ENCODE peak calls at places on chromosomes 11 and 22, in five cellular contexts. X, D, C, Z and M are unnamed samples.

GRCh38 chr11:17979770-17980371 is 33.0 kb downstream of the SERGEF start:
- DNase-seq in Z (no peak), X (peak; percentile 40), C (no peak), D (peak; percentile 23), M (peak; percentile 38)

GRCh38 chr11:10885703-10886363 is 28.0 kb upstream of the ZBED5 start:
- DNase-seq in Z (peak; percentile 52), X (no peak), C (no peak), D (no peak), M (peak; percentile 86)

GRCh38 chr11:117923275-117923674 is 5.9 kb downstream of the TMPRSS13 start:
- DNase-seq in C (no peak), Z (no peak), D (no peak), X (no peak), M (no peak)

GRCh38 chr11:95108671-95109551 is 19.3 kb downstream of the ENDOD1 start:
- DNase-seq in X (peak; percentile 18), C (no peak), Z (peak; percentile 64), D (no peak), M (no peak)

GRCh38 chr22:27982106-27982505 is 63.0 kb upstream of the PITPNB start:
- DNase-seq in C (no peak), Z (no peak), X (no peak), D (no peak), M (no peak)

GRCh38 chr22:44311855-44312170 is 938 bp downstream of the SHISAL1 start:
- DNase-seq in X (peak; percentile 79), Z (peak; percentile 77), C (no peak), D (no peak), M (no peak)

GRCh38 chr11:22192289-22192641 is 620 bp upstream of the ANO5 start:
- DNase-seq in C (no peak), Z (peak; percentile 0), D (peak; percentile 57), X (no peak), M (no peak)

GRCh38 chr11:82969811-82970210 is 68.3 kb downstream of the DDIAS start:
- DNase-seq in Z (no peak), C (no peak), D (no peak), X (no peak), M (no peak)

GRCh38 chr11:68213135-68213515 is at the start of gene KMT5B:
- DNase-seq in Z (no peak), D (peak; percentile 63), X (no peak), C (peak; percentile 83), M (peak; percentile 85)

GRCh38 chr22:42332089-42332488 is 61.6 kb upstream of the TCF20 start:
- DNase-seq in X (no peak), C (no peak), Z (no peak), D (no peak), M (no peak)

GRCh38 chr11:27512238-27512637 is 5.7 kb upstream of the LIN7C start:
- DNase-seq in X (no peak), D (no peak), C (no peak), Z (no peak), M (no peak)

GRCh38 chr11:107696140-107696539 is 15.7 kb downstream of the SLN start:
- DNase-seq in C (no peak), X (peak; percentile 85), Z (peak; percentile 97), D (no peak), M (peak; percentile 92)

GRCh38 chr11:2367266-2368160 is 9.6 kb upstream of the CD81 start:
- DNase-seq in D (no peak), Z (no peak), C (no peak), X (no peak), M (no peak)

GRCh38 chr11:102318469-102318868 is 1.2 kb downstream of the BIRC3 start:
- DNase-seq in Z (peak; percentile 20), C (no peak), D (no peak), X (peak; percentile 30), M (no peak)

GRCh38 chr22:30732426-30732825 is 37.8 kb downstream of the OSBP2 start:
- DNase-seq in C (no peak), Z (no peak), D (no peak), X (no peak), M (no peak)

GRCh38 chr11:59188954-59189353 is 17.0 kb downstream of the DTX4 start:
- DNase-seq in X (no peak), D (no peak), Z (peak; percentile 9), C (no peak), M (no peak)

GRCh38 chr11:33773399-33774355 is 643 bp downstream of the FBXO3 start:
- DNase-seq in C (no peak), D (peak; percentile 29), Z (peak; percentile 25), X (peak; percentile 38), M (peak; percentile 38)

GRCh38 chr11:77068461-77069335 is 1.9 kb downstream of the CAPN5 start:
- DNase-seq in D (no peak), C (peak; percentile 40), Z (no peak), X (no peak), M (no peak)

GRCh38 chr11:124793466-124794278 is 6.5 kb downstream of the MSANTD2 start:
- DNase-seq in D (peak; percentile 54), C (no peak), Z (peak; percentile 35), X (peak; percentile 63), M (peak; percentile 69)

GRCh38 chr11:69497221-69497787 is 15.8 kb downstream of the LINC01488 start:
- DNase-seq in X (peak; percentile 55), C (peak; percentile 86), D (no peak), Z (peak; percentile 99), M (peak; percentile 96)

GRCh38 chr11:17613983-17614382 is 66.9 kb downstream of the OTOG start:
- DNase-seq in Z (no peak), D (no peak), X (no peak), C (no peak), M (no peak)

GRCh38 chr22:35913925-35914324 is 114.7 kb downstream of the RBFOX2 start:
- DNase-seq in X (no peak), C (no peak), Z (no peak), D (no peak), M (no peak)

GRCh38 chr22:35912668-35913067 is 116.0 kb downstream of the RBFOX2 start:
- DNase-seq in C (no peak), D (no peak), Z (no peak), X (no peak), M (no peak)

GRCh38 chr22:35915477-35916013 is 113.1 kb downstream of the RBFOX2 start:
- DNase-seq in D (no peak), Z (peak; percentile 79), C (no peak), X (peak; percentile 79), M (peak; percentile 68)

GRCh38 chr22:35914357-35914664 is 114.3 kb downstream of the RBFOX2 start:
- DNase-seq in D (no peak), C (no peak), Z (no peak), X (no peak), M (no peak)

GRCh38 chr22:35914665-35915476 is 113.8 kb downstream of the RBFOX2 start:
- DNase-seq in D (peak; percentile 83), X (peak; percentile 91), Z (peak; percentile 90), C (no peak), M (peak; percentile 93)
- H3K4me3 ChIP-seq in D (peak overlapping the region; percentile 22), X (peak overlapping the region; percentile 29), Z (peak overlapping the region; percentile 33), C (peak overlapping the region; percentile 56), M (peak overlapping the region; percentile 47)

GRCh38 chr11:75536786-75537629 is 11.3 kb upstream of the GDPD5 start:
- DNase-seq in Z (peak; percentile 50), X (peak; percentile 84), C (no peak), D (no peak), M (no peak)
- TF ChIP-seq CTCF in Z (no peak), X (no peak), C (no peak), D (no peak), M (no peak)

GRCh38 chr22:41152902-41153301 is 52.2 kb upstream of the L3MBTL2 start:
- DNase-seq in D (no peak), C (no peak), Z (no peak), X (no peak), M (no peak)

GRCh38 chr22:41157083-41157482 is 48.0 kb upstream of the L3MBTL2 start:
- DNase-seq in X (no peak), D (no peak), Z (no peak), C (no peak), M (no peak)
- H3K4me3 ChIP-seq in X (no peak overlapping the region), D (no peak overlapping the region), Z (no peak overlapping the region), C (no peak overlapping the region), M (no peak overlapping the region)

GRCh38 chr11:31643831-31644230 is 134.3 kb downstream of the ELP4 start:
- DNase-seq in Z (peak; percentile 81), D (no peak), X (peak; percentile 53), C (no peak), M (peak; percentile 19)

GRCh38 chr11:31640611-31641010 is 131.0 kb downstream of the ELP4 start:
- DNase-seq in X (no peak), D (no peak), Z (no peak), C (no peak), M (no peak)

GRCh38 chr11:31645747-31646146 is 136.2 kb downstream of the ELP4 start:
- DNase-seq in C (no peak), Z (peak; percentile 95), X (peak; percentile 88), D (no peak), M (peak; percentile 90)

GRCh38 chr11:31636983-31637382 is 127.4 kb downstream of the ELP4 start:
- DNase-seq in X (no peak), Z (no peak), C (no peak), D (no peak), M (no peak)

DNA sequence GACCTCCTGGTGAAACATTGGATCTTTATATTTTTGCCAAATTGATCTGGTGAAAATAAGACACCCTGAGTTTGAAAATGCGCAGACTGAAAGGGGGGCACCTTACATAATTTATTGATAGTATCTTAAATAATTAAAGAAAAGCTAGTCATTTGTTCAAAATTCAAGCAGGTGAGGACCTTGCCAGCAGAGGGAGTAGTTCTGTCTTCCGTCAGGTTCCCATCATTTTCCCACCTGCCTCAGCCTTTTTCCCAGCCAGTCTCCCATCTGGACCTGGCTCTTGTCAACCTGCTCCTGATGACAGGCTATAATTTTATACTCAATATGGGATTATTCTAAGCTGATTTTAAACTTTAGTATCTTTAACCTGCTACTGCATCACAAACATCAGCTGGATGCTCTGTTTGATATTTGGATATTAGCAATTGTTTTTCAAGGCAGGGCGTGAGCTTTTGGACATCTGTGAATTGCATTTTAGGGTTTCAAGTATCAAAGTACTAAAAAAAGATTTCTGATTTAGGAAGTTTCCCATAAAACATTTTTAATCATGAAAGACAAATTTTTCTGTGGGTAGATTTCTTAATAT is 132.0 kb downstream of the ELP4 start:
- DNase-seq in Z (peak; percentile 42), C (no peak), D (peak; percentile 27), X (peak; percentile 68), M (peak; percentile 51)
- TF ChIP-seq CTCF in Z (peak; percentile 61), C (peak; percentile 57), D (peak; percentile 36), X (peak; percentile 80), M (peak; percentile 62)

GRCh38 chr11:100205926-100206325 is 481.2 kb upstream of the ARHGAP42 start:
- DNase-seq in C (no peak), Z (no peak), X (peak; percentile 56), D (no peak), M (no peak)
- H3K4me3 ChIP-seq in C (no peak overlapping the region), Z (no peak overlapping the region), X (no peak overlapping the region), D (no peak overlapping the region), M (no peak overlapping the region)

GRCh38 chr11:57387284-57388030 is 3.0 kb downstream of the PRG2 start:
- DNase-seq in Z (no peak), D (no peak), C (no peak), X (no peak), M (peak; percentile 17)
- TF ChIP-seq CTCF in Z (no peak), D (no peak), C (no peak), X (no peak), M (no peak)